ENCODE peak calls at places on chromosome 10, in nine cellular contexts. Y, L, M, V, S, X, W, G and J are unnamed samples.

GRCh38 chr10:74683067-74683466 is 143.3 kb upstream of the KAT6B start:
- DNase-seq in Y (no peak), L (no peak), M (no peak), V (peak; percentile 22), S (no peak), X (no peak), W (no peak), G (no peak), J (no peak)

GRCh38 chr10:24518981-24519597 is 204.6 kb downstream of the ARHGAP21 start:
- DNase-seq in Y (no peak), L (peak; percentile 46), M (peak; percentile 54), V (peak; percentile 80), S (peak; percentile 36), X (peak; percentile 27), W (peak; percentile 51), G (no peak), J (peak; percentile 65)

GRCh38 chr10:118551535-118552100 is 43.8 kb downstream of the PRLHR start:
- DNase-seq in Y (no peak), L (no peak), M (no peak), V (no peak), S (no peak), X (no peak), W (no peak), G (no peak), J (no peak)

GRCh38 chr10:74967850-74968620 is 141.6 kb downstream of the KAT6B start:
- DNase-seq in Y (no peak), L (no peak), M (no peak), V (no peak), S (no peak), X (no peak), W (no peak), G (peak; percentile 17), J (peak; percentile 49)

GRCh38 chr10:95245425-95246055 is 45.3 kb downstream of the PDLIM1 start:
- DNase-seq in Y (no peak), L (no peak), M (no peak), V (peak; percentile 47), S (no peak), X (no peak), W (no peak), G (no peak), J (no peak)

GRCh38 chr10:87093461-87094372 is 926 bp downstream of the GLUD1 start:
- DNase-seq in Y (peak; percentile 47), L (peak; percentile 80), M (no peak), V (peak; percentile 57), S (peak; percentile 33), X (peak; percentile 53), W (peak; percentile 60), G (no peak), J (peak; percentile 56)

GRCh38 chr10:133537551-133538545 is 10.7 kb downstream of the CYP2E1 start:
- DNase-seq in Y (no peak), L (no peak), M (no peak), V (no peak), S (peak; percentile 20), X (peak; percentile 18), W (peak; percentile 39), G (no peak), J (no peak)

GRCh38 chr10:126502481-126502880 is 114.2 kb upstream of the ADAM12 start:
- DNase-seq in Y (no peak), L (no peak), M (no peak), V (peak; percentile 23), S (no peak), X (no peak), W (no peak), G (no peak), J (no peak)

GRCh38 chr10:52488606-52489485 is 174.8 kb downstream of the DKK1 start:
- DNase-seq in Y (no peak), L (no peak), M (peak; percentile 39), V (peak; percentile 71), S (no peak), X (peak; percentile 66), W (peak; percentile 44), G (no peak), J (peak; percentile 71)

GRCh38 chr10:125521721-125522680 is 161.0 kb downstream of the TEX36 start:
- DNase-seq in Y (no peak), L (peak; percentile 21), M (no peak), V (no peak), S (no peak), X (peak; percentile 7), W (peak; percentile 49), G (no peak), J (peak; percentile 34)

GRCh38 chr10:112526130-112526529 is 79.1 kb downstream of the VTI1A start:
- DNase-seq in Y (no peak), L (no peak), M (no peak), V (no peak), S (no peak), X (peak; percentile 61), W (peak; percentile 13), G (no peak), J (peak; percentile 24)

GRCh38 chr10:125629758-125630376 is 53.1 kb downstream of the TEX36 start:
- DNase-seq in Y (no peak), L (no peak), M (no peak), V (peak; percentile 76), S (peak; percentile 37), X (peak; percentile 48), W (peak; percentile 55), G (no peak), J (peak; percentile 63)